ENCODE peak calls at places on chromosome 12, in five cellular contexts. V, Q, I, U and M are unnamed samples.

GRCh38 chr12:74317078-74317581 is 220.5 kb upstream of the ATXN7L3B start:
- DNase-seq in V (no peak), Q (peak; percentile 64), I (peak; percentile 88), U (no peak), M (peak; percentile 18)

GRCh38 chr12:6104027-6104426 is 20.4 kb downstream of the VWF start:
- DNase-seq in V (no peak), Q (no peak), I (no peak), U (no peak), M (no peak)

GRCh38 chr12:24285413-24285812 is 335.9 kb upstream of the SOX5 start:
- DNase-seq in V (peak; percentile 57), Q (no peak), I (no peak), U (no peak), M (no peak)

GRCh38 chr12:42213954-42214426 is 24.1 kb downstream of the YAF2 start:
- DNase-seq in V (peak; percentile 55), Q (peak; percentile 61), I (peak; percentile 58), U (peak; percentile 82), M (peak; percentile 78)

GRCh38 chr12:107492393-107493134 is 193.0 kb upstream of the PWP1 start:
- DNase-seq in V (no peak), Q (no peak), I (no peak), U (no peak), M (no peak)

GRCh38 chr12:17954788-17955187 is 135.2 kb downstream of the RERGL start:
- DNase-seq in V (no peak), Q (no peak), I (no peak), U (no peak), M (no peak)

GRCh38 chr12:73892181-73892580 is 645.5 kb upstream of the ATXN7L3B start:
- DNase-seq in V (no peak), Q (no peak), I (peak; percentile 48), U (no peak), M (no peak)

GRCh38 chr12:19431407-19432308 is 7.6 kb upstream of the AEBP2 start:
- DNase-seq in V (peak; percentile 88), Q (no peak), I (peak; percentile 81), U (no peak), M (no peak)

GRCh38 chr12:98188649-98189048 is 326.7 kb upstream of the TMPO start:
- DNase-seq in V (no peak), Q (no peak), I (peak; percentile 9), U (no peak), M (no peak)

GRCh38 chr12:97140355-97140754 is 233.3 kb downstream of the NEDD1 start:
- DNase-seq in V (no peak), Q (no peak), I (no peak), U (no peak), M (no peak)

GRCh38 chr12:49763006-49763591 is 21.7 kb downstream of the TMBIM6 start:
- DNase-seq in V (peak; percentile 39), Q (peak; percentile 87), I (peak; percentile 41), U (peak; percentile 78), M (peak; percentile 62)

GRCh38 chr12:58803893-58804292 is 116.4 kb downstream of the LRIG3 start:
- DNase-seq in V (peak; percentile 94), Q (no peak), I (peak; percentile 90), U (no peak), M (no peak)

GRCh38 chr12:53058674-53059433 is 9.0 kb downstream of the TNS2 start:
- DNase-seq in V (no peak), Q (peak; percentile 70), I (no peak), U (no peak), M (no peak)

GRCh38 chr12:131505561-131505960 is 205.3 kb upstream of the SFSWAP start:
- DNase-seq in V (no peak), Q (no peak), I (no peak), U (no peak), M (no peak)

GRCh38 chr12:84605988-84606387 is 306.6 kb downstream of the SLC6A15 start:
- DNase-seq in V (no peak), Q (no peak), I (no peak), U (no peak), M (no peak)

GRCh38 chr12:21502164-21502496 is 541 bp downstream of the GOLT1B start:
- DNase-seq in V (peak; percentile 34), Q (peak; percentile 64), I (peak; percentile 36), U (peak; percentile 26), M (peak; percentile 16)

GRCh38 chr12:91274886-91275285 is 92.3 kb upstream of the DCN start:
- DNase-seq in V (peak; percentile 84), Q (no peak), I (peak; percentile 78), U (no peak), M (peak; percentile 47)

GRCh38 chr12:30136661-30137060 is 352.9 kb upstream of the TMTC1 start:
- DNase-seq in V (no peak), Q (no peak), I (no peak), U (no peak), M (no peak)

GRCh38 chr12:53048033-53048779 is 1.7 kb upstream of the TNS2 start:
- DNase-seq in V (no peak), Q (peak; percentile 93), I (no peak), U (peak; percentile 76), M (peak; percentile 81)

GRCh38 chr12:1122803-1123202 is 131.8 kb downstream of the ERC1 start:
- DNase-seq in V (no peak), Q (no peak), I (no peak), U (no peak), M (peak; percentile 44)

GRCh38 chr12:10160659-10161386 is 11.1 kb downstream of the OLR1 start:
- DNase-seq in V (no peak), Q (no peak), I (no peak), U (no peak), M (no peak)

GRCh38 chr12:7731499-7731898 is 15.7 kb downstream of the CLEC4C start:
- DNase-seq in V (no peak), Q (no peak), I (no peak), U (no peak), M (no peak)

GRCh38 chr12:26890784-26891183 is 47.0 kb downstream of the INTS13 start:
- DNase-seq in V (no peak), Q (no peak), I (no peak), U (no peak), M (no peak)

GRCh38 chr12:26880625-26881024 is 47.6 kb upstream of the ITPR2 start:
- DNase-seq in V (no peak), Q (no peak), I (no peak), U (no peak), M (no peak)

GRCh38 chr12:26884765-26885576 is 52.0 kb upstream of the ITPR2 start:
- DNase-seq in V (peak; percentile 77), Q (peak; percentile 78), I (peak; percentile 74), U (peak; percentile 92), M (peak; percentile 94)
- H3K4me3 ChIP-seq in V (no peak overlapping the region), Q (no peak overlapping the region), I (no peak overlapping the region), U (no peak overlapping the region), M (no peak overlapping the region)

GRCh38 chr12:92890601-92891106 is 38.4 kb downstream of the EEA1 start:
- DNase-seq in V (no peak), Q (no peak), I (no peak), U (no peak), M (no peak)
- H3K4me3 ChIP-seq in V (no peak overlapping the region), Q (no peak overlapping the region), I (no peak overlapping the region), U (no peak overlapping the region), M (no peak overlapping the region)

DNA sequence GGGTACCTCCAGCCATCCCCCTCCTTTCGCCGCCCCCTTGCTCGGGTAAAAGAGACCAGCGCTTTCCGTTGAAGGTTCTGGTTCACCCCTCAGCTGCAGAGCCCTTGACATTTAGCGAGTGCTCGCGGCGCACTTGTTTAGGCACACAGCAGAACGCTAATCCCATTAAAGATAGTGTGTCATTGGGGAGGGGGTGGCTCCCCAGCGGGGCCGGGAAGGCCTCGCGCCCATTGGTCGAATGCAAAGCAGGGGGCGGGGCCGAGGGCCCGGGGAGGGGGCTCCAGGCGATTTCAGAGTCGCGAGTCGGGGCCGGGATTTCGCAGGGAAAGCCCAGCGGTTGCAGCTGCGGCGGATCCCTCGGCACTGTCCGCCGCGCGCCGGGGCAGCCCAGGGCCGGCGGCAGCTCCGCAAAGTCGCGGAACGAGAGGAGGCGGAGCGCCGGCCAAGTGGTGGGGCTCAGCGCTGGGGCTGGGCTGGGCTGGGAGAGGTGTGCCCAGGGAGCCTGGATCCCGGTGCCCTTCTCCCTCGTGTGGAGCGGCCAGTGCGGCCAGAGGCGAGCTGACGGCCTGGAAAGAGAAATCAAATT is 122.9 kb downstream of the TSPAN9 start:
- DNase-seq in V (peak; percentile 65), Q (peak; percentile 83), I (peak; percentile 67), U (peak; percentile 53), M (peak; percentile 47)
- H3K4me3 ChIP-seq in V (peak overlapping the region; percentile 51), Q (peak overlapping the region; percentile 45), I (peak overlapping the region; percentile 46), U (peak overlapping the region; percentile 58), M (no peak overlapping the region)

DNA sequence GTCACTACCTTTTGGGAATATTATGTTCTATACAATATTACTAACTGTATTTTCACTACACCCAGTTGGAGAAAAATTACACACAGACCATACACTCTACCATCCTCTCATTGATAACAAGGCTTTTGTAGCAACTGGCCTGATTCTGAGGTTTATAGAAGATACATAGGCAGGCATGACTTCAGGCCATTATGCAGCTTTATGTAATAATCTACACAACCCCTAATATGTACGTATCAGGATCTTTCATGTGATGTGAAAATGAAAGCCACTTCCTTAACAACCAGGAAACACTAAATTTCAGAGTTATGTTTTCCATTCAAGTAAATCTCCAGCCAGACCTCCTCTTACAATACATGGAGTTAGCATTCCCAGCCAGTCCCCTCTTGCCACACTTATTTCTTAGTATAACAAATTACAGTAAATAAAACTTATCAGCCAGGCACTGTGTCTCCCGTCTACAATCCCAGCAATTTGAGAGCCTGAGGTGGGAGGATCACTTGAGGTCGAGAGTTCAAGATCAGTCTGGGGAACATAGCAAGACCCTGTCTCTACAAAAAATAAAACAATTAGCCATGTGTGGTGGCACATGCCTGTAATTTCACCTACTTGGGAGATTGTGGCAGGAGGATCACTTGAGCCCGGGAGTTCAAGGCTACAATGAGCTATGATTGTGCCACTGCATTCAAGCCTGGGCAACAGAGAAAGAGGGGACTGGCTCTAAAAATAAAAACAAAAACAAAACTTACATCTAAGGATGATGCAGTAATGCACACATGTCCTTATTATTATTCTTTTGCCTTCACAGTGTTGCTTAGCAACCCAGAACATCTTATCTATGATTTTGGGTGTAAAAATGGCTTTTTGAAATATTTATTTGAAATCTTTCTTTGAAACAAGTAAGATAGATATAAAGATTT is 10.4 kb upstream of the OSBPL8 start:
- DNase-seq in V (no peak), Q (no peak), I (no peak), U (no peak), M (no peak)
- H3K4me3 ChIP-seq in V (no peak overlapping the region), Q (no peak overlapping the region), I (no peak overlapping the region), U (no peak overlapping the region), M (no peak overlapping the region)